ENCODE peak calls at places on chromosomes 6 and 20, in seven cellular contexts. O is HT1080; A is GM23248; I is sigmoid colon; W is cardiac septum; U is AML-193; X is activated CD4-positive, alpha-beta T cell treated with anti-CD3 and anti-CD28 coated beads, Interleukin-2, amount 50 U/mL, for 4 hours. J is an unnamed sample.

GRCh38 chr6:128156315-128157111 is 255.7 kb upstream of the THEMIS start:
- DNase-seq in O (no peak), A (no peak), I (no peak), W (no peak), U (peak; percentile 8), X (no peak), J (no peak)

GRCh38 chr20:13418263-13419229 is 197.5 kb downstream of the ISM1 start:
- DNase-seq in O (no peak), A (no peak), I (no peak), W (no peak), U (peak; percentile 7), X (no peak), J (no peak)

GRCh38 chr6:159968295-159969203 is at the start of gene IGF2R:
- DNase-seq in O (peak; percentile 75), A (peak; percentile 96), I (peak; percentile 98), W (peak; percentile 96), U (peak; percentile 51), X (peak; percentile 91), J (peak; percentile 84)

GRCh38 chr6:139927236-139927635 is 552.8 kb upstream of the CITED2 start:
- DNase-seq in O (peak; percentile 5), A (peak; percentile 76), I (no peak), W (no peak), U (peak; percentile 45), X (no peak), J (peak; percentile 33)

GRCh38 chr6:164022632-164023031 is 608.1 kb downstream of the QKI start:
- DNase-seq in O (no peak), A (no peak), I (no peak), W (no peak), U (no peak), X (no peak), J (no peak)

GRCh38 chr20:45390931-45391330 is 12.8 kb upstream of the TP53TG5 start:
- DNase-seq in O (no peak), A (no peak), I (no peak), W (no peak), U (no peak), X (no peak), J (no peak)

GRCh38 chr6:12608874-12609273 is 107.7 kb upstream of the PHACTR1 start:
- DNase-seq in O (peak; percentile 21), A (no peak), I (no peak), W (no peak), U (no peak), X (no peak), J (no peak)

GRCh38 chr6:85044336-85044735 is 279.9 kb upstream of the TBX18 start:
- DNase-seq in O (no peak), A (peak; percentile 58), I (no peak), W (no peak), U (no peak), X (no peak), J (no peak)

GRCh38 chr20:53328956-53329355 is 264.7 kb downstream of the ZNF217 start:
- DNase-seq in O (no peak), A (peak; percentile 15), I (no peak), W (no peak), U (no peak), X (no peak), J (no peak)

GRCh38 chr20:38460040-38460623 is 12.5 kb upstream of the RALGAPB start:
- DNase-seq in O (peak; percentile 81), A (peak; percentile 60), I (peak; percentile 39), W (no peak), U (peak; percentile 7), X (no peak), J (peak; percentile 86)

GRCh38 chr20:23995905-23996666 is 7.5 kb upstream of the GGTLC1 start:
- DNase-seq in O (no peak), A (peak; percentile 65), I (no peak), W (peak; percentile 69), U (peak; percentile 38), X (peak; percentile 61), J (no peak)

GRCh38 chr6:154613137-154613676 is 102.7 kb upstream of the CNKSR3 start:
- DNase-seq in O (peak; percentile 74), A (peak; percentile 89), I (no peak), W (no peak), U (no peak), X (no peak), J (peak; percentile 66)

GRCh38 chr20:48384147-48384818 is 443.5 kb downstream of the PREX1 start:
- DNase-seq in O (no peak), A (peak; percentile 10), I (no peak), W (no peak), U (no peak), X (no peak), J (no peak)

GRCh38 chr6:90870561-90870960 is 283.7 kb upstream of the MAP3K7 start:
- DNase-seq in O (peak; percentile 67), A (no peak), I (no peak), W (no peak), U (no peak), X (no peak), J (peak; percentile 93)

GRCh38 chr20:49676581-49677291 is 36.9 kb downstream of the B4GALT5 start:
- DNase-seq in O (peak; percentile 71), A (peak; percentile 84), I (no peak), W (no peak), U (peak; percentile 58), X (peak; percentile 28), J (peak; percentile 57)

GRCh38 chr20:18058661-18059467 is 1.1 kb upstream of the OVOL2 start:
- DNase-seq in O (no peak), A (peak; percentile 27), I (no peak), W (no peak), U (no peak), X (no peak), J (no peak)

GRCh38 chr20:16801919-16802651 is 53.9 kb downstream of the OTOR start:
- DNase-seq in O (peak; percentile 41), A (peak; percentile 60), I (peak; percentile 73), W (no peak), U (peak; percentile 21), X (peak; percentile 39), J (no peak)